ENCODE peak calls at places on chromosomes 12 and 14, in seven cellular contexts. S is amniotic stem cell; L is NCI-H1436; A is ovary; Q is EL; J is heart right ventricle; Z is activated T-helper 1 cell treated with anti-CD3 and anti-CD28 coated beads, Interleukin-12 subunit alpha, Interleukin-12 subunit beta, Interleukin-2, Interleukin-4 antibody, amounts not matched to agents 30 ng/mL and 10 ng/mL and 1 ng/mL, durations not matched to agents 14 hours and 24 hours and 36 hours. N is an unnamed sample.

GRCh38 chr14:35201066-35201465 is 78.7 kb downstream of the PRORP start:
- DNase-seq in L (no peak), Q (no peak), S (no peak), A (no peak), Z (no peak), J (no peak), N (no peak)

GRCh38 chr12:45273717-45274271 is 57.9 kb downstream of the ANO6 start:
- DNase-seq in A (no peak), Z (no peak), Q (peak; percentile 97), S (peak; percentile 93), J (no peak), L (no peak), N (no peak)

GRCh38 chr14:81516941-81517797 is 16.5 kb downstream of the SEL1L start:
- DNase-seq in Z (no peak), L (no peak), Q (peak; percentile 22), S (no peak), A (peak; percentile 33), J (no peak), N (no peak)

GRCh38 chr12:124914392-124915248 is at the start of gene UBC:
- DNase-seq in J (peak; percentile 88), A (peak; percentile 94), L (no peak), S (no peak), Z (peak; percentile 86), Q (peak; percentile 89), N (no peak)

GRCh38 chr12:88638956-88639355 is 58.7 kb upstream of the KITLG start:
- DNase-seq in S (no peak), J (no peak), L (no peak), A (no peak), Z (no peak), Q (peak; percentile 32), N (no peak)

GRCh38 chr12:913919-914718 is 35.4 kb downstream of the RAD52 start:
- DNase-seq in S (peak; percentile 12), A (no peak), Q (peak; percentile 87), Z (no peak), L (no peak), J (no peak), N (no peak)

GRCh38 chr12:97940629-97941028 is 478.0 kb downstream of the RMST start:
- DNase-seq in S (no peak), Z (no peak), L (no peak), A (no peak), Q (peak; percentile 18), J (no peak), N (peak; percentile 75)

GRCh38 chr12:82176761-82177490 is 181.3 kb downstream of the CCDC59 start:
- DNase-seq in Z (no peak), S (no peak), A (no peak), J (no peak), Q (peak; percentile 26), L (peak; percentile 6), N (no peak)

GRCh38 chr12:118377891-118378470 is 1.6 kb downstream of the SUDS3 start:
- DNase-seq in J (peak; percentile 53), Z (peak; percentile 67), L (peak; percentile 25), S (no peak), Q (peak; percentile 69), A (peak; percentile 56), N (peak; percentile 74)